ENCODE peak calls at places on chromosomes 3 and 15, in five cellular contexts. One of them, this sample, is unnamed.

GRCh38 chr15:79682285-79682684 is 214.5 kb downstream of the MTHFS start:
- DNase-seq in stimulated activated CD8-positive, alpha-beta memory T cell treated with anti-CD3 and anti-CD28 coated beads, Interleukin-2, amount 100 ng/mL, for 1 hour: no peak
- DNase-seq in ELR: peak
- DNase-seq in AG08395: peak
- DNase-seq in activated T-cell treated with anti-CD3 and anti-CD28 coated beads, Interleukin-2, amount 50 U/mL, for 72 hours: no peak
- DNase-seq in this sample: no peak

GRCh38 chr3:183213415-183213814 is 39.6 kb upstream of the B3GNT5 start:
- DNase-seq in stimulated activated CD8-positive, alpha-beta memory T cell treated with anti-CD3 and anti-CD28 coated beads, Interleukin-2, amount 100 ng/mL, for 1 hour: no peak
- DNase-seq in ELR: no peak
- DNase-seq in AG08395: no peak
- DNase-seq in activated T-cell treated with anti-CD3 and anti-CD28 coated beads, Interleukin-2, amount 50 U/mL, for 72 hours: no peak
- DNase-seq in this sample: no peak

GRCh38 chr15:77475898-77476297 is 55.2 kb downstream of the HMG20A start:
- DNase-seq in stimulated activated CD8-positive, alpha-beta memory T cell treated with anti-CD3 and anti-CD28 coated beads, Interleukin-2, amount 100 ng/mL, for 1 hour: no peak
- DNase-seq in ELR: no peak
- DNase-seq in AG08395: no peak
- DNase-seq in activated T-cell treated with anti-CD3 and anti-CD28 coated beads, Interleukin-2, amount 50 U/mL, for 72 hours: no peak
- DNase-seq in this sample: no peak

GRCh38 chr3:150296966-150297365 is 111.1 kb upstream of the TSC22D2 start:
- DNase-seq in stimulated activated CD8-positive, alpha-beta memory T cell treated with anti-CD3 and anti-CD28 coated beads, Interleukin-2, amount 100 ng/mL, for 1 hour: no peak
- DNase-seq in ELR: no peak
- DNase-seq in AG08395: no peak
- DNase-seq in activated T-cell treated with anti-CD3 and anti-CD28 coated beads, Interleukin-2, amount 50 U/mL, for 72 hours: no peak
- DNase-seq in this sample: no peak

GRCh38 chr3:161372321-161373260 is 1.3 kb upstream of the SPTSSB start:
- DNase-seq in stimulated activated CD8-positive, alpha-beta memory T cell treated with anti-CD3 and anti-CD28 coated beads, Interleukin-2, amount 100 ng/mL, for 1 hour: no peak
- DNase-seq in ELR: peak
- DNase-seq in AG08395: peak
- DNase-seq in activated T-cell treated with anti-CD3 and anti-CD28 coated beads, Interleukin-2, amount 50 U/mL, for 72 hours: peak
- DNase-seq in this sample: peak

GRCh38 chr15:40939909-40940801 is 11.0 kb downstream of the DLL4 start:
- DNase-seq in stimulated activated CD8-positive, alpha-beta memory T cell treated with anti-CD3 and anti-CD28 coated beads, Interleukin-2, amount 100 ng/mL, for 1 hour: no peak
- DNase-seq in ELR: no peak
- DNase-seq in AG08395: no peak
- DNase-seq in activated T-cell treated with anti-CD3 and anti-CD28 coated beads, Interleukin-2, amount 50 U/mL, for 72 hours: no peak
- DNase-seq in this sample: peak

GRCh38 chr3:117488983-117489382 is 779.4 kb downstream of the TUSC7 start:
- DNase-seq in stimulated activated CD8-positive, alpha-beta memory T cell treated with anti-CD3 and anti-CD28 coated beads, Interleukin-2, amount 100 ng/mL, for 1 hour: no peak
- DNase-seq in ELR: no peak
- DNase-seq in AG08395: no peak
- DNase-seq in activated T-cell treated with anti-CD3 and anti-CD28 coated beads, Interleukin-2, amount 50 U/mL, for 72 hours: no peak
- DNase-seq in this sample: no peak

GRCh38 chr3:13158871-13159270 is 85.6 kb upstream of the IQSEC1 start:
- DNase-seq in stimulated activated CD8-positive, alpha-beta memory T cell treated with anti-CD3 and anti-CD28 coated beads, Interleukin-2, amount 100 ng/mL, for 1 hour: no peak
- DNase-seq in ELR: no peak
- DNase-seq in AG08395: no peak
- DNase-seq in activated T-cell treated with anti-CD3 and anti-CD28 coated beads, Interleukin-2, amount 50 U/mL, for 72 hours: no peak
- DNase-seq in this sample: no peak

GRCh38 chr15:88704791-88705768 is 66.3 kb downstream of the ISG20 start:
- DNase-seq in stimulated activated CD8-positive, alpha-beta memory T cell treated with anti-CD3 and anti-CD28 coated beads, Interleukin-2, amount 100 ng/mL, for 1 hour: no peak
- DNase-seq in ELR: peak
- DNase-seq in AG08395: peak
- DNase-seq in activated T-cell treated with anti-CD3 and anti-CD28 coated beads, Interleukin-2, amount 50 U/mL, for 72 hours: no peak
- DNase-seq in this sample: no peak

GRCh38 chr3:22893631-22894377 is 309.3 kb upstream of the UBE2E2 start:
- DNase-seq in stimulated activated CD8-positive, alpha-beta memory T cell treated with anti-CD3 and anti-CD28 coated beads, Interleukin-2, amount 100 ng/mL, for 1 hour: no peak
- DNase-seq in ELR: no peak
- DNase-seq in AG08395: no peak
- DNase-seq in activated T-cell treated with anti-CD3 and anti-CD28 coated beads, Interleukin-2, amount 50 U/mL, for 72 hours: no peak
- DNase-seq in this sample: no peak

GRCh38 chr15:56533741-56534416 is 68.9 kb upstream of the MNS1 start:
- DNase-seq in stimulated activated CD8-positive, alpha-beta memory T cell treated with anti-CD3 and anti-CD28 coated beads, Interleukin-2, amount 100 ng/mL, for 1 hour: no peak
- DNase-seq in ELR: no peak
- DNase-seq in AG08395: no peak
- DNase-seq in activated T-cell treated with anti-CD3 and anti-CD28 coated beads, Interleukin-2, amount 50 U/mL, for 72 hours: no peak
- DNase-seq in this sample: no peak

GRCh38 chr3:130894130-130894872 is 417 bp downstream of the ATP2C1 start:
- DNase-seq in stimulated activated CD8-positive, alpha-beta memory T cell treated with anti-CD3 and anti-CD28 coated beads, Interleukin-2, amount 100 ng/mL, for 1 hour: peak
- DNase-seq in ELR: peak
- DNase-seq in AG08395: peak
- DNase-seq in activated T-cell treated with anti-CD3 and anti-CD28 coated beads, Interleukin-2, amount 50 U/mL, for 72 hours: peak
- DNase-seq in this sample: no peak

GRCh38 chr15:34275721-34276120 is 50.9 kb downstream of the EMC4 start:
- DNase-seq in stimulated activated CD8-positive, alpha-beta memory T cell treated with anti-CD3 and anti-CD28 coated beads, Interleukin-2, amount 100 ng/mL, for 1 hour: no peak
- DNase-seq in ELR: peak
- DNase-seq in AG08395: no peak
- DNase-seq in activated T-cell treated with anti-CD3 and anti-CD28 coated beads, Interleukin-2, amount 50 U/mL, for 72 hours: no peak
- DNase-seq in this sample: no peak

GRCh38 chr3:41364736-41365135 is 165.4 kb downstream of the CTNNB1 start:
- DNase-seq in stimulated activated CD8-positive, alpha-beta memory T cell treated with anti-CD3 and anti-CD28 coated beads, Interleukin-2, amount 100 ng/mL, for 1 hour: no peak
- DNase-seq in ELR: no peak
- DNase-seq in AG08395: no peak
- DNase-seq in activated T-cell treated with anti-CD3 and anti-CD28 coated beads, Interleukin-2, amount 50 U/mL, for 72 hours: no peak
- DNase-seq in this sample: no peak

This sample was measured in DMS153.